ENCODE peak calls at places on chromosomes 11 and 22, in six cellular contexts. One of them, this sample, is unnamed.

GRCh38 chr22:23394525-23395326 is 185.4 kb downstream of the IGLL1 start:
- DNase-seq in activated T-cell treated with anti-CD3 and anti-CD28 coated beads for 1 hour: no peak
- DNase-seq in stimulated activated CD8-positive, alpha-beta memory T cell treated with anti-CD3 and anti-CD28 coated beads, Interleukin-4, amount 100 ng/mL, for 4 hours: no peak
- DNase-seq in NCI-H1092: no peak
- DNase-seq in PC-3: no peak
- DNase-seq in stimulated activated CD4-positive, alpha-beta T cell treated with anti-CD3 and anti-CD28 coated beads, Interleukin-4, amount 100 ng/mL, for 48 hours: no peak
- DNase-seq in this sample: peak; percentile 9

GRCh38 chr11:68872216-68873003 is 30.7 kb upstream of the CPT1A start:
- DNase-seq in stimulated activated CD4-positive, alpha-beta T cell treated with anti-CD3 and anti-CD28 coated beads, Interleukin-4, amount 100 ng/mL, for 48 hours: no peak
- DNase-seq in stimulated activated CD8-positive, alpha-beta memory T cell treated with anti-CD3 and anti-CD28 coated beads, Interleukin-4, amount 100 ng/mL, for 4 hours: no peak
- DNase-seq in PC-3: peak; percentile 85
- DNase-seq in activated T-cell treated with anti-CD3 and anti-CD28 coated beads for 1 hour: no peak
- DNase-seq in NCI-H1092: no peak
- DNase-seq in this sample: no peak

GRCh38 chr11:121510438-121510837 is 57.7 kb upstream of the SORL1-AS1 start:
- DNase-seq in stimulated activated CD4-positive, alpha-beta T cell treated with anti-CD3 and anti-CD28 coated beads, Interleukin-4, amount 100 ng/mL, for 48 hours: no peak
- DNase-seq in stimulated activated CD8-positive, alpha-beta memory T cell treated with anti-CD3 and anti-CD28 coated beads, Interleukin-4, amount 100 ng/mL, for 4 hours: no peak
- DNase-seq in NCI-H1092: no peak
- DNase-seq in PC-3: no peak
- DNase-seq in activated T-cell treated with anti-CD3 and anti-CD28 coated beads for 1 hour: no peak
- DNase-seq in this sample: no peak

GRCh38 chr11:96246718-96247540 is 96.1 kb downstream of the MAML2 start:
- DNase-seq in NCI-H1092: no peak
- DNase-seq in stimulated activated CD4-positive, alpha-beta T cell treated with anti-CD3 and anti-CD28 coated beads, Interleukin-4, amount 100 ng/mL, for 48 hours: no peak
- DNase-seq in stimulated activated CD8-positive, alpha-beta memory T cell treated with anti-CD3 and anti-CD28 coated beads, Interleukin-4, amount 100 ng/mL, for 4 hours: no peak
- DNase-seq in PC-3: peak; percentile 67
- DNase-seq in activated T-cell treated with anti-CD3 and anti-CD28 coated beads for 1 hour: no peak
- DNase-seq in this sample: no peak

GRCh38 chr11:57476883-57477506 is 16.7 kb downstream of the RTN4RL2 start:
- DNase-seq in stimulated activated CD8-positive, alpha-beta memory T cell treated with anti-CD3 and anti-CD28 coated beads, Interleukin-4, amount 100 ng/mL, for 4 hours: no peak
- DNase-seq in NCI-H1092: no peak
- DNase-seq in PC-3: peak; percentile 66
- DNase-seq in stimulated activated CD4-positive, alpha-beta T cell treated with anti-CD3 and anti-CD28 coated beads, Interleukin-4, amount 100 ng/mL, for 48 hours: no peak
- DNase-seq in activated T-cell treated with anti-CD3 and anti-CD28 coated beads for 1 hour: no peak
- DNase-seq in this sample: peak; percentile 55

GRCh38 chr22:24093855-24094254 is 82.8 kb downstream of the CABIN1 start:
- DNase-seq in stimulated activated CD4-positive, alpha-beta T cell treated with anti-CD3 and anti-CD28 coated beads, Interleukin-4, amount 100 ng/mL, for 48 hours: no peak
- DNase-seq in activated T-cell treated with anti-CD3 and anti-CD28 coated beads for 1 hour: no peak
- DNase-seq in stimulated activated CD8-positive, alpha-beta memory T cell treated with anti-CD3 and anti-CD28 coated beads, Interleukin-4, amount 100 ng/mL, for 4 hours: no peak
- DNase-seq in PC-3: no peak
- DNase-seq in NCI-H1092: no peak
- DNase-seq in this sample: peak; percentile 12

GRCh38 chr22:49509016-49509415 is 318.7 kb downstream of the BRD1 start:
- DNase-seq in activated T-cell treated with anti-CD3 and anti-CD28 coated beads for 1 hour: no peak
- DNase-seq in NCI-H1092: no peak
- DNase-seq in PC-3: no peak
- DNase-seq in stimulated activated CD8-positive, alpha-beta memory T cell treated with anti-CD3 and anti-CD28 coated beads, Interleukin-4, amount 100 ng/mL, for 4 hours: no peak
- DNase-seq in stimulated activated CD4-positive, alpha-beta T cell treated with anti-CD3 and anti-CD28 coated beads, Interleukin-4, amount 100 ng/mL, for 48 hours: no peak
- DNase-seq in this sample: no peak

GRCh38 chr22:48629631-48630443 is 1197.8 kb downstream of the BRD1 start:
- DNase-seq in activated T-cell treated with anti-CD3 and anti-CD28 coated beads for 1 hour: no peak
- DNase-seq in stimulated activated CD4-positive, alpha-beta T cell treated with anti-CD3 and anti-CD28 coated beads, Interleukin-4, amount 100 ng/mL, for 48 hours: no peak
- DNase-seq in NCI-H1092: no peak
- DNase-seq in stimulated activated CD8-positive, alpha-beta memory T cell treated with anti-CD3 and anti-CD28 coated beads, Interleukin-4, amount 100 ng/mL, for 4 hours: no peak
- DNase-seq in PC-3: no peak
- DNase-seq in this sample: no peak

GRCh38 chr22:32335471-32335870 is 22.2 kb upstream of the RFPL3 start:
- DNase-seq in stimulated activated CD8-positive, alpha-beta memory T cell treated with anti-CD3 and anti-CD28 coated beads, Interleukin-4, amount 100 ng/mL, for 4 hours: no peak
- DNase-seq in activated T-cell treated with anti-CD3 and anti-CD28 coated beads for 1 hour: no peak
- DNase-seq in NCI-H1092: no peak
- DNase-seq in PC-3: no peak
- DNase-seq in stimulated activated CD4-positive, alpha-beta T cell treated with anti-CD3 and anti-CD28 coated beads, Interleukin-4, amount 100 ng/mL, for 48 hours: no peak
- DNase-seq in this sample: no peak

GRCh38 chr11:36056160-36056751 is 112.4 kb downstream of the LDLRAD3 start:
- DNase-seq in activated T-cell treated with anti-CD3 and anti-CD28 coated beads for 1 hour: no peak
- DNase-seq in stimulated activated CD8-positive, alpha-beta memory T cell treated with anti-CD3 and anti-CD28 coated beads, Interleukin-4, amount 100 ng/mL, for 4 hours: no peak
- DNase-seq in stimulated activated CD4-positive, alpha-beta T cell treated with anti-CD3 and anti-CD28 coated beads, Interleukin-4, amount 100 ng/mL, for 48 hours: no peak
- DNase-seq in NCI-H1092: no peak
- DNase-seq in PC-3: peak; percentile 65
- DNase-seq in this sample: peak; percentile 71

GRCh38 chr11:3860360-3860759 is 4.9 kb downstream of the STIM1 start:
- DNase-seq in activated T-cell treated with anti-CD3 and anti-CD28 coated beads for 1 hour: no peak
- DNase-seq in stimulated activated CD8-positive, alpha-beta memory T cell treated with anti-CD3 and anti-CD28 coated beads, Interleukin-4, amount 100 ng/mL, for 4 hours: peak; percentile 30
- DNase-seq in PC-3: no peak
- DNase-seq in stimulated activated CD4-positive, alpha-beta T cell treated with anti-CD3 and anti-CD28 coated beads, Interleukin-4, amount 100 ng/mL, for 48 hours: peak; percentile 46
- DNase-seq in NCI-H1092: no peak
- DNase-seq in this sample: no peak

GRCh38 chr11:1336836-1337646 is 27.6 kb upstream of the TOLLIP start:
- DNase-seq in activated T-cell treated with anti-CD3 and anti-CD28 coated beads for 1 hour: peak; percentile 39
- DNase-seq in NCI-H1092: no peak
- DNase-seq in stimulated activated CD4-positive, alpha-beta T cell treated with anti-CD3 and anti-CD28 coated beads, Interleukin-4, amount 100 ng/mL, for 48 hours: no peak
- DNase-seq in PC-3: no peak
- DNase-seq in stimulated activated CD8-positive, alpha-beta memory T cell treated with anti-CD3 and anti-CD28 coated beads, Interleukin-4, amount 100 ng/mL, for 4 hours: peak; percentile 22
- DNase-seq in this sample: peak; percentile 55

GRCh38 chr11:590997-591396 is 14.7 kb downstream of the PHRF1 start:
- DNase-seq in PC-3: no peak
- DNase-seq in NCI-H1092: no peak
- DNase-seq in stimulated activated CD8-positive, alpha-beta memory T cell treated with anti-CD3 and anti-CD28 coated beads, Interleukin-4, amount 100 ng/mL, for 4 hours: no peak
- DNase-seq in activated T-cell treated with anti-CD3 and anti-CD28 coated beads for 1 hour: no peak
- DNase-seq in stimulated activated CD4-positive, alpha-beta T cell treated with anti-CD3 and anti-CD28 coated beads, Interleukin-4, amount 100 ng/mL, for 48 hours: no peak
- DNase-seq in this sample: no peak

GRCh38 chr11:60923326-60923725 is 934 bp upstream of the TMEM132A start:
- DNase-seq in activated T-cell treated with anti-CD3 and anti-CD28 coated beads for 1 hour: no peak
- DNase-seq in PC-3: no peak
- DNase-seq in NCI-H1092: no peak
- DNase-seq in stimulated activated CD8-positive, alpha-beta memory T cell treated with anti-CD3 and anti-CD28 coated beads, Interleukin-4, amount 100 ng/mL, for 4 hours: no peak
- DNase-seq in stimulated activated CD4-positive, alpha-beta T cell treated with anti-CD3 and anti-CD28 coated beads, Interleukin-4, amount 100 ng/mL, for 48 hours: no peak
- DNase-seq in this sample: no peak

GRCh38 chr11:124069429-124070401 is 28.6 kb upstream of the OR10G7 start:
- DNase-seq in stimulated activated CD8-positive, alpha-beta memory T cell treated with anti-CD3 and anti-CD28 coated beads, Interleukin-4, amount 100 ng/mL, for 4 hours: no peak
- DNase-seq in stimulated activated CD4-positive, alpha-beta T cell treated with anti-CD3 and anti-CD28 coated beads, Interleukin-4, amount 100 ng/mL, for 48 hours: peak; percentile 32
- DNase-seq in NCI-H1092: peak; percentile 58
- DNase-seq in PC-3: peak; percentile 63
- DNase-seq in activated T-cell treated with anti-CD3 and anti-CD28 coated beads for 1 hour: no peak
- DNase-seq in this sample: peak; percentile 76

GRCh38 chr22:18110194-18110943 is at the start of gene TUBA8:
- DNase-seq in NCI-H1092: peak; percentile 33
- DNase-seq in stimulated activated CD8-positive, alpha-beta memory T cell treated with anti-CD3 and anti-CD28 coated beads, Interleukin-4, amount 100 ng/mL, for 4 hours: peak; percentile 25
- DNase-seq in PC-3: peak; percentile 27
- DNase-seq in activated T-cell treated with anti-CD3 and anti-CD28 coated beads for 1 hour: no peak
- DNase-seq in stimulated activated CD4-positive, alpha-beta T cell treated with anti-CD3 and anti-CD28 coated beads, Interleukin-4, amount 100 ng/mL, for 48 hours: peak; percentile 37
- DNase-seq in this sample: peak; percentile 66

GRCh38 chr22:43852605-43853327 is 9.5 kb downstream of the SULT4A1 start:
- DNase-seq in NCI-H1092: no peak
- DNase-seq in PC-3: no peak
- DNase-seq in stimulated activated CD4-positive, alpha-beta T cell treated with anti-CD3 and anti-CD28 coated beads, Interleukin-4, amount 100 ng/mL, for 48 hours: no peak
- DNase-seq in activated T-cell treated with anti-CD3 and anti-CD28 coated beads for 1 hour: no peak
- DNase-seq in stimulated activated CD8-positive, alpha-beta memory T cell treated with anti-CD3 and anti-CD28 coated beads, Interleukin-4, amount 100 ng/mL, for 4 hours: no peak
- DNase-seq in this sample: no peak

GRCh38 chr22:42114721-42115120 is 15.9 kb downstream of the CYP2D6 start:
- DNase-seq in NCI-H1092: no peak
- DNase-seq in stimulated activated CD8-positive, alpha-beta memory T cell treated with anti-CD3 and anti-CD28 coated beads, Interleukin-4, amount 100 ng/mL, for 4 hours: no peak
- DNase-seq in activated T-cell treated with anti-CD3 and anti-CD28 coated beads for 1 hour: no peak
- DNase-seq in PC-3: peak; percentile 5
- DNase-seq in stimulated activated CD4-positive, alpha-beta T cell treated with anti-CD3 and anti-CD28 coated beads, Interleukin-4, amount 100 ng/mL, for 48 hours: no peak
- DNase-seq in this sample: peak; percentile 67

GRCh38 chr11:117573326-117573725 is 223.7 kb downstream of the DSCAML1 start:
- DNase-seq in stimulated activated CD8-positive, alpha-beta memory T cell treated with anti-CD3 and anti-CD28 coated beads, Interleukin-4, amount 100 ng/mL, for 4 hours: no peak
- DNase-seq in activated T-cell treated with anti-CD3 and anti-CD28 coated beads for 1 hour: no peak
- DNase-seq in PC-3: no peak
- DNase-seq in NCI-H1092: no peak
- DNase-seq in stimulated activated CD4-positive, alpha-beta T cell treated with anti-CD3 and anti-CD28 coated beads, Interleukin-4, amount 100 ng/mL, for 48 hours: no peak
- DNase-seq in this sample: no peak

GRCh38 chr11:34343153-34343552 is 14.7 kb downstream of the ABTB2 start:
- DNase-seq in stimulated activated CD4-positive, alpha-beta T cell treated with anti-CD3 and anti-CD28 coated beads, Interleukin-4, amount 100 ng/mL, for 48 hours: no peak
- DNase-seq in stimulated activated CD8-positive, alpha-beta memory T cell treated with anti-CD3 and anti-CD28 coated beads, Interleukin-4, amount 100 ng/mL, for 4 hours: no peak
- DNase-seq in activated T-cell treated with anti-CD3 and anti-CD28 coated beads for 1 hour: no peak
- DNase-seq in PC-3: peak; percentile 89
- DNase-seq in NCI-H1092: no peak
- DNase-seq in this sample: no peak

GRCh38 chr22:44399906-44400762 is 87.4 kb upstream of the SHISAL1 start:
- DNase-seq in NCI-H1092: no peak
- DNase-seq in activated T-cell treated with anti-CD3 and anti-CD28 coated beads for 1 hour: no peak
- DNase-seq in PC-3: no peak
- DNase-seq in stimulated activated CD4-positive, alpha-beta T cell treated with anti-CD3 and anti-CD28 coated beads, Interleukin-4, amount 100 ng/mL, for 48 hours: no peak
- DNase-seq in stimulated activated CD8-positive, alpha-beta memory T cell treated with anti-CD3 and anti-CD28 coated beads, Interleukin-4, amount 100 ng/mL, for 4 hours: no peak
- DNase-seq in this sample: no peak

GRCh38 chr22:37581534-37581933 is 1.6 kb upstream of the LGALS2 start:
- DNase-seq in NCI-H1092: no peak
- DNase-seq in stimulated activated CD4-positive, alpha-beta T cell treated with anti-CD3 and anti-CD28 coated beads, Interleukin-4, amount 100 ng/mL, for 48 hours: no peak
- DNase-seq in stimulated activated CD8-positive, alpha-beta memory T cell treated with anti-CD3 and anti-CD28 coated beads, Interleukin-4, amount 100 ng/mL, for 4 hours: no peak
- DNase-seq in PC-3: peak; percentile 54
- DNase-seq in activated T-cell treated with anti-CD3 and anti-CD28 coated beads for 1 hour: no peak
- DNase-seq in this sample: no peak